ENCODE peak calls at places on chromosomes 13 and 19, in six cellular contexts. J is Daoy; P is GM12865; W is hypothalamus; D is stimulated activated CD4-positive, alpha-beta T cell treated with anti-CD3 and anti-CD28 coated beads, Interleukin-15, amount 100 ng/mL, for 48 hours; A is GM04503. G is an unnamed sample.

GRCh38 chr19:33412617-33413425 is 39.3 kb downstream of the CEBPG start:
- DNase-seq in D (no peak), A (no peak), J (no peak), P (no peak), W (peak; percentile 5), G (no peak)

GRCh38 chr13:74062933-74063332 is 71.3 kb downstream of the KLF12 start:
- DNase-seq in J (no peak), D (peak; percentile 30), A (no peak), P (peak; percentile 85), W (peak; percentile 66), G (peak; percentile 85)

GRCh38 chr19:5947435-5947834 is 30.5 kb downstream of the RANBP3 start:
- DNase-seq in J (no peak), P (no peak), D (no peak), A (no peak), W (peak; percentile 77), G (no peak)

GRCh38 chr13:33135097-33135496 is 118.9 kb downstream of the KL start:
- DNase-seq in J (no peak), P (peak; percentile 22), D (no peak), A (no peak), W (no peak), G (no peak)

GRCh38 chr13:111007209-111007608 is 92.3 kb upstream of the ANKRD10 start:
- DNase-seq in P (peak; percentile 5), D (no peak), W (no peak), J (no peak), A (no peak), G (no peak)

GRCh38 chr13:46392967-46393366 is 5.9 kb upstream of the RUBCNL start:
- DNase-seq in P (peak; percentile 64), A (no peak), W (no peak), D (no peak), J (peak; percentile 9), G (no peak)

GRCh38 chr13:52809310-52809769 is 39.1 kb downstream of the PCDH8 start:
- DNase-seq in J (peak; percentile 80), D (peak; percentile 35), W (peak; percentile 57), P (peak; percentile 66), A (peak; percentile 1), G (peak; percentile 35)

GRCh38 chr13:21805733-21806132 is 134.9 kb downstream of the FGF9 start:
- DNase-seq in J (no peak), D (no peak), W (no peak), P (no peak), A (no peak), G (no peak)

GRCh38 chr19:36605839-36606478 is 846 bp downstream of the ZNF382 start:
- DNase-seq in D (no peak), J (no peak), W (no peak), A (peak; percentile 13), P (peak; percentile 55), G (peak; percentile 44)

GRCh38 chr13:106917024-106917491 is 349.1 kb upstream of the ARGLU1 start:
- DNase-seq in J (no peak), W (no peak), D (no peak), P (peak; percentile 4), A (no peak), G (no peak)

GRCh38 chr13:97223711-97224461 is 1.8 kb downstream of the MBNL2 start:
- DNase-seq in W (peak; percentile 84), A (peak; percentile 76), P (peak; percentile 37), D (no peak), J (peak; percentile 71), G (peak; percentile 85)

GRCh38 chr13:33207616-33207964 is 78.0 kb downstream of the STARD13 start:
- DNase-seq in P (peak; percentile 47), J (no peak), W (no peak), D (no peak), A (peak; percentile 83), G (no peak)

GRCh38 chr13:43877788-43878187 is 1.8 kb downstream of the CCDC122 start:
- DNase-seq in P (no peak), D (no peak), A (no peak), J (no peak), W (no peak), G (no peak)

GRCh38 chr19:35228177-35228930 is at the start of gene FAM187B:
- DNase-seq in D (no peak), P (no peak), W (peak; percentile 23), J (no peak), A (no peak), G (no peak)

GRCh38 chr13:33640832-33641231 is 177.1 kb upstream of the RFC3 start:
- DNase-seq in A (no peak), J (no peak), P (no peak), W (no peak), D (no peak), G (no peak)

GRCh38 chr13:35165205-35165604 is 223.1 kb downstream of the NBEA start:
- DNase-seq in P (no peak), A (no peak), D (no peak), W (no peak), J (no peak), G (peak; percentile 18)

GRCh38 chr19:37012093-37012745 is 66.0 kb upstream of the ZNF420 start:
- DNase-seq in A (no peak), D (no peak), W (no peak), J (peak; percentile 26), P (no peak), G (no peak)